ENCODE peak calls at places on chromosomes 11 and 22, in seven cellular contexts. C is GM23248, X is kidney, P is NT2/D1, E is mesendoderm, J is fibroblast of lung, G is PC-3. S is an unnamed sample.

GRCh38 chr22:47550524-47551437 is 788.3 kb downstream of the TBC1D22A start:
- DNase-seq in C (no peak), X (no peak), P (no peak), E (no peak), J (no peak), G (no peak), S (no peak)

GRCh38 chr22:37746366-37747089 is 49.7 kb downstream of the TRIOBP start:
- DNase-seq in C (peak), X (no peak), P (no peak), E (peak), J (no peak), G (no peak), S (no peak)

GRCh38 chr22:43824724-43825485 is 12.8 kb upstream of the EFCAB6 start:
- DNase-seq in C (no peak), X (peak), P (no peak), E (no peak), J (no peak), G (no peak), S (no peak)

GRCh38 chr11:41522899-41523672 is 63.6 kb upstream of the LRRC4C start:
- DNase-seq in C (no peak), X (no peak), P (no peak), E (peak), J (peak), G (peak), S (no peak)

GRCh38 chr11:119722281-119722794 is 6.7 kb downstream of the NECTIN1 start:
- DNase-seq in C (no peak), X (no peak), P (no peak), E (no peak), J (no peak), G (no peak), S (no peak)

GRCh38 chr11:72411623-72412532 is 22.5 kb downstream of the CLPB start:
- DNase-seq in C (no peak), X (no peak), P (no peak), E (peak), J (peak), G (no peak), S (no peak)

GRCh38 chr11:112174789-112175595 is at the start of gene BCO2:
- DNase-seq in C (peak), X (peak), P (peak), E (peak), J (peak), G (peak), S (no peak)

GRCh38 chr22:24699861-24700260 is 74.7 kb downstream of the PIWIL3 start:
- DNase-seq in C (no peak), X (no peak), P (no peak), E (no peak), J (no peak), G (no peak), S (no peak)

GRCh38 chr22:33652596-33652995 is 267.7 kb downstream of the LARGE1 start:
- DNase-seq in C (peak), X (no peak), P (no peak), E (peak), J (peak), G (no peak), S (no peak)

GRCh38 chr22:47417699-47418098 is 655.2 kb downstream of the TBC1D22A start:
- DNase-seq in C (no peak), X (peak), P (no peak), E (no peak), J (no peak), G (no peak), S (no peak)

GRCh38 chr11:32529994-32530588 is 53.5 kb upstream of the EIF3M start:
- DNase-seq in C (no peak), X (no peak), P (no peak), E (no peak), J (no peak), G (no peak), S (no peak)

GRCh38 chr11:69986421-69987229 is 91.5 kb upstream of the ANO1 start:
- DNase-seq in C (no peak), X (peak), P (no peak), E (no peak), J (no peak), G (no peak), S (no peak)

GRCh38 chr11:33829430-33830141 is 55.3 kb upstream of the FBXO3 start:
- DNase-seq in C (peak), X (no peak), P (peak), E (peak), J (peak), G (peak), S (no peak)

GRCh38 chr22:33210129-33210784 is 152.1 kb upstream of the SYN3 start:
- DNase-seq in C (peak), X (no peak), P (peak), E (peak), J (peak), G (peak), S (peak)

GRCh38 chr22:45964372-45964771 is 12.6 kb downstream of the WNT7B start:
- DNase-seq in C (no peak), X (no peak), P (no peak), E (no peak), J (no peak), G (no peak), S (no peak)

GRCh38 chr11:126256216-126256615 is 12.5 kb downstream of the SRPRA start:
- DNase-seq in C (no peak), X (no peak), P (no peak), E (no peak), J (no peak), G (no peak), S (no peak)

GRCh38 chr22:46734830-46735453 is 3.1 kb downstream of the CERK start:
- DNase-seq in C (no peak), X (no peak), P (no peak), E (no peak), J (no peak), G (no peak), S (no peak)

GRCh38 chr11:117669062-117669461 is 128.0 kb downstream of the DSCAML1 start:
- DNase-seq in C (no peak), X (no peak), P (no peak), E (no peak), J (no peak), G (no peak), S (no peak)

GRCh38 chr11:134478611-134479010 is 66.6 kb upstream of the B3GAT1 start:
- DNase-seq in C (no peak), X (no peak), P (no peak), E (peak), J (no peak), G (no peak), S (no peak)

GRCh38 chr22:34055525-34056200 is 135.4 kb upstream of the LARGE1 start:
- DNase-seq in C (no peak), X (no peak), P (peak), E (peak), J (no peak), G (no peak), S (no peak)

GRCh38 chr11:1574256-1575242 is 2.5 kb upstream of the DUSP8 start:
- DNase-seq in C (peak), X (peak), P (no peak), E (no peak), J (peak), G (peak), S (no peak)

GRCh38 chr22:22233081-22233480 is 11.5 kb upstream of the VPREB1 start:
- DNase-seq in C (no peak), X (no peak), P (no peak), E (no peak), J (no peak), G (no peak), S (no peak)

GRCh38 chr22:20728523-20729190 is 45.3 kb upstream of the SERPIND1 start:
- DNase-seq in C (no peak), X (peak), P (no peak), E (no peak), J (no peak), G (no peak), S (no peak)

GRCh38 chr11:61150656-61151544 is 10.3 kb downstream of the VPS37C start:
- DNase-seq in C (no peak), X (no peak), P (no peak), E (no peak), J (no peak), G (no peak), S (no peak)

GRCh38 chr11:57318178-57318577 is 6.6 kb downstream of the TNKS1BP1 start:
- DNase-seq in C (peak), X (peak), P (no peak), E (peak), J (peak), G (no peak), S (no peak)

GRCh38 chr11:12214751-12215150 is 104.4 kb downstream of the MICAL2 start:
- DNase-seq in C (peak), X (no peak), P (no peak), E (no peak), J (no peak), G (no peak), S (no peak)

GRCh38 chr11:114166897-114167323 is 107.4 kb downstream of the ZBTB16 start:
- DNase-seq in C (peak), X (no peak), P (no peak), E (no peak), J (peak), G (peak), S (peak)

GRCh38 chr11:93715797-93716396 is 25.4 kb downstream of the TAF1D start:
- DNase-seq in C (no peak), X (no peak), P (no peak), E (no peak), J (no peak), G (no peak), S (no peak)

GRCh38 chr11:64250875-64251721 is at the start of gene PLCB3:
- DNase-seq in C (peak), X (peak), P (no peak), E (peak), J (peak), G (peak), S (no peak)

GRCh38 chr11:57094206-57094940 is 87.4 kb upstream of the LRRC55 start:
- DNase-seq in C (peak), X (no peak), P (no peak), E (peak), J (peak), G (no peak), S (no peak)

GRCh38 chr11:46065681-46066080 is 55.6 kb downstream of the PHF21A start:
- DNase-seq in C (no peak), X (no peak), P (no peak), E (no peak), J (no peak), G (no peak), S (no peak)
- H3K9ac ChIP-seq in C (no peak), X (no peak), P (no peak), E (no peak), J (no peak), G (no peak), S (no peak)

DNA sequence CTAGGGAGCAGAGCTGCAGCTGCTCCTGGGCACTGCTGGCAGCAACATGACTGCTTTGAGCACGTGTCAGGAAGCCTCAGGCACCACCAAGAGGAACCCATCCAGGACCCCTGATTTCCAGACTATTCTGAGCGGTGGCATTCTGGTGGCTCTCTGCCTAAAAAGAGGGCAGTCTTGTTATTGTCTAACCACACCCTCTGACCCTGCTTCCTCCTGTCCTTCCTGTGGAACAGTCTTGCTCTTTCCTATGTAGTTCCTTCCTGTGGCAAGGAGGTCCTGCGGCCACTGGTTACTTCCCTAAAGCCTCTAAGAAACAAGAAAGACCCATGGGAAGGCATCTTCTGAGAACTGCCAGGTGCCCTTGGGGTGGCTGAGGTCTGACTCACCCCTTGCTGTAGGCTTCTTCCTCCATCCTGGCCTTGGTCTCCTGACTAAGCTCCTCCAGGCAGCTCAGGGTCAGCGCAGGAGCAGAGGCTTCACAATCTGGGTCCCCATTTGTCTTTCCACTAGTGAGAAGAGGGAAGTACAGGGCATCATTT is 13.1 kb upstream of the LYVE1 start:
- DNase-seq in C (peak), X (no peak), P (no peak), E (no peak), J (peak), G (peak), S (no peak)
- H3K9ac ChIP-seq in C (no peak), X (no peak), P (no peak), E (no peak), J (no peak), G (no peak), S (no peak)

DNA sequence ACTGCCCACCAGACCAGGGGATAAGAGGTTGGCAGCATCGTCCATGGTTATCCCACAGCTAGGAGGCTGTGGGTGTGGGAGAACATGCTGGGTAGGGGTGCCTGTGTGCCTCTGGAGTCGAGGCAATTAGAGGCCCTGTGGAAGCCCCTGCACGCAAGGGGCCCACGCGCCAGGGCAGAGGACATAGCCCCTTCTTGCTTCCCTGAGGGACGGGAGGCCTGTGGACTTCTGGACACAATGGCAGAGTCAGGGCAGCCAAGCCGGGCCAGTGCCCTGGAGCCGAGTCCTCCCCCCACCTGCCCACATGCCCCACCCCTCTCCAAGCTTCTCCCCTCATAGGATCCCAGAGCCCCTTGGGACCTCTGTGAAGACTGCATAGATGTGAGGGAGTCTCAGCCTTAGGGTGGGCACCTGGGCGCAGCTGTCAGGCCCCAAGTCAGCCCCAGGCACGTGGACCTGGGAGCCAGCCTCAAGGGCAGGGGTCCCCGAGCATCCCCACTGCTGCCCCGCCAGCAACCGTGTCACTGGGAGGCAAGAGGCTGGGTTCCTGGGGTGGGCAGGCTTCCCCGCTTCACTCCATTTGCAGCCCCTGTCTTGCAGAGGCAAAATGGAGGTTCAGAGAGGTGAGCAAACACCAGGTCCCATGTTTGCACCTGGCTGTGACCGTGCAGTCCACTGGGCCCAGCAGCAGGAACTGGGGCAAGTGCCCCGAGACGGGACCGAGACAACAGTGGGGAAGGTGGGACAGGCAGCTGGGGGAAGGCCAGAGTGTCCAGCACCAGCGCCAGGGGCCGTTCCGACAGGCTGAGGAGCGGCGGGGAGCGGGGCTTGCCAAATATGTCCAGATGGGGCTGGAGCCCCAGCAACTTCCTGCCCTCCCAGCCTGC is 52.3 kb downstream of the CDKN1C start:
- DNase-seq in C (no peak), X (peak), P (no peak), E (no peak), J (no peak), G (no peak), S (no peak)
- H3K9ac ChIP-seq in C (no peak), X (no peak), P (no peak), E (no peak), J (no peak), G (no peak), S (no peak)

GRCh38 chr22:50314081-50314454 is 6.6 kb upstream of the PLXNB2 start:
- DNase-seq in C (no peak), X (peak), P (no peak), E (no peak), J (no peak), G (no peak), S (no peak)
- H3K9ac ChIP-seq in C (no peak), X (no peak), P (no peak), E (no peak), J (no peak), G (no peak), S (no peak)

GRCh38 chr11:95792700-95793099 is 2.4 kb downstream of the CEP57 start:
- DNase-seq in C (no peak), X (no peak), P (no peak), E (no peak), J (no peak), G (no peak), S (no peak)

GRCh38 chr11:95794086-95794485 is 3.8 kb downstream of the CEP57 start:
- DNase-seq in C (peak), X (no peak), P (no peak), E (no peak), J (peak), G (peak), S (no peak)

GRCh38 chr11:95792200-95792599 is 1.9 kb downstream of the CEP57 start:
- DNase-seq in C (no peak), X (no peak), P (no peak), E (no peak), J (no peak), G (no peak), S (no peak)

GRCh38 chr11:95791385-95792033 is 1.2 kb downstream of the CEP57 start:
- DNase-seq in C (no peak), X (no peak), P (no peak), E (no peak), J (no peak), G (no peak), S (no peak)

DNA sequence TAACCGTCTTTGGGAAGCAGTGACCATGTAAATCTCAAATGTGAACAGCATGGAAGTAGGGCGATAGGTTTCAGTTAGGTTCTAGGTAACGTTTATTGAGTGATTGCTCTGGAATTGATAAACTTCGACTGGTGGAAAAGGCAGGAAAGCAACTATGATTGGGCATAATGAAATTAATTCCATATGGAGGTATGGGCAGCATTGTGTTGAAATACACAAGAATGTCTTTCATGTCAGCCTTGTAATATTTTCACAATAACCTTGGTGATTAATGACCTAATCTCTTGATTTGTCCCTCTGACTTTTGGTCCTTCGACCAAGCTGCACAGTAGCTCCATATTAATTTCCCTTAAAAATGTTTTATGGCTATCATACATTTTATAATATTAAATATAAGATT is 2.8 kb downstream of the CEP57 start:
- DNase-seq in C (peak), X (no peak), P (no peak), E (no peak), J (no peak), G (no peak), S (no peak)
- H3K9ac ChIP-seq in C (no peak), X (no peak), P (no peak), E (no peak), J (no peak), G (no peak), S (no peak)

DNA sequence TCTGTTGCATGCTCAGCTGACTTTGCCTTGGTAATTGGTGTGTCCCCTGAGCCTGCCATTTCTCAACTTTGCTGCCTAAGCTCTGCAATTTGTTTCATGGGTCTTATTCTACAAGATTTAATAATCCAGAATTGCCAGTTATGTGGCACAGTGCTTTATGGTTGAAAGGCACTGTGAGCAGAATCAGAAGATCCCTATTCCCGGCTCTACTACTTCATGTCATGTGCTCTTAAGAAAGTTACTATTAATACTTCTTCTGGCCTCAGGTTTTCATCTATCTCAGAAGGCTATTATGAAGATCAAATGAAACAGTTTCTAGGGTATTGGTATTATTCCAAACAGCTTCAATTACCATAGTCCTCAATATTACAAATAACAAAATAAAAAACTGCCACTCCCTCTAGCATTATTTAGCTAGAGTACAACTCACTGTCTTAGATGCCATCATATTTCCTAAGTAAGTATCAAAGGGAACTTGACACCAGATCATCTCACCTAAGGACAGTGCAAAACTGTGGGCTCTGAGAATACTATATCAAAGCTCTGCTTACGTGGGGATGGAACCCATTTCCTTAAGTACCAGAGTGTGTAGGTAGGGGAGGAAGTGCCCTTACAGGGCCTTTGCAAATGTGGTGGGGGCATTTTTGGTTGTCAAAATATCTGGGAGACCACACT is 200.0 kb upstream of the PITPNB start:
- DNase-seq in C (no peak), X (no peak), P (no peak), E (no peak), J (no peak), G (no peak), S (no peak)
- H3K9ac ChIP-seq in C (no peak), X (no peak), P (no peak), E (no peak), J (no peak), G (no peak), S (no peak)

GRCh38 chr11:66275984-66276612 is 1.9 kb upstream of the CNIH2 start:
- DNase-seq in C (no peak), X (peak), P (no peak), E (no peak), J (no peak), G (no peak), S (no peak)
- H3K9ac ChIP-seq in C (no peak), X (no peak), P (no peak), E (no peak), J (no peak), G (no peak), S (no peak)

DNA sequence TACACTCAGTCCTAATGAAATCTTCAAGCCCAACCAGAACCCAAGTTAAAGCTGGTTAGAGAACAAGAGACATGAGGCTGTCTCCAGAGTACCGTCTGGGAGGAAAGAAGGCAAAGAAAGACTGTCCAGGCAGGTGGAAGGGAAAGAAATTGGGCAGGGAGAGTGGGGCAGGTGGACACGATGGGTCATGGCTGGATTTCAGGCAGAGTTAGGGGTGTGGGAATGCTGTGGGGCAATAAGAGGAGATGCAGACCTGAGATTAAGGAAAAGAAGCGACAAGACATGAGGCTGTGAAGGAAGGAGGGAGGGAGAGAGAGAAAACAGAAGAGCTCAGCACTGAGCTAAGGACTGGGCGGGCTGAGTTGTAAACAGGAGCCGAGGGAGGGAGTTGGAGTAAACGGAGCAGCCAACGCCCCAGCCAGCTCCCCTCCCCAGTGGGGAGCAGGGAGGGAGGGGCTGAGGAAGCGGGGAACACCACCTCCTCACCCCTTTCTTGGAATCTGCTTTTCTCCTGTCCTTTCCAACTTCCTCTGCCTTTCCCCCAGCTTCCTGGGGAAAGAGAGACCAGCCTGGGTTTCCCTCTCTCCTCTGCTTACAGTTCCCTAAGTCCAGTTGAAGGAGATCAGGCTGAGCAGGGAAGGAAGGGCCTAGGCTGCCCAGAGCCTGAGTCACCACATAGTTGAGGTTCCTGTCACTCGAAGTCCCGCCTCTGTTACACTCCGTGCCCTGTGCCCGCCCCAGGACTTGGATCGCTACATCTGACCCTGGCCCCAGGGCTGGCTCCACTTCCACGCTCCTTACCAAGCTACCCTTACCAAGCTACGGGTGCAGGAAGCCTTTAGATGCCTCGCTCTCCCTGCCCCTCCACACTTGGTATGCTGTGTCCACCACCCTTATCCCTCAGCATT is 6.6 kb upstream of the AHNAK start:
- DNase-seq in C (peak), X (peak), P (peak), E (peak), J (peak), G (peak), S (no peak)
- H3K9ac ChIP-seq in C (peak), X (peak), P (peak), E (peak), J (peak), G (peak), S (peak)